ENCODE peak calls at places on chromosomes 16 and 17, in five cellular contexts. One of them, this sample, is unnamed.

GRCh38 chr16:83682126-83682857 is 125.5 kb upstream of the HSBP1 start:
- DNase-seq in GM12878: no peak
- DNase-seq in cardiac fibroblast: no peak
- DNase-seq in A549: no peak
- DNase-seq in IMR-90: no peak
- DNase-seq in this sample: no peak

GRCh38 chr17:11853321-11854151 is 143.7 kb downstream of the ZNF18 start:
- DNase-seq in GM12878: no peak
- DNase-seq in IMR-90: no peak
- DNase-seq in A549: no peak
- DNase-seq in cardiac fibroblast: no peak
- DNase-seq in this sample: no peak

GRCh38 chr16:62036101-62036806 is at the start of gene CDH8:
- DNase-seq in A549: no peak
- DNase-seq in IMR-90: no peak
- DNase-seq in cardiac fibroblast: peak
- DNase-seq in GM12878: no peak
- DNase-seq in this sample: no peak

GRCh38 chr16:16908058-16908457 is 529.1 kb downstream of the NPIPA7 start:
- DNase-seq in cardiac fibroblast: no peak
- DNase-seq in A549: no peak
- DNase-seq in GM12878: no peak
- DNase-seq in IMR-90: no peak
- DNase-seq in this sample: no peak

GRCh38 chr17:65664296-65664695 is 102.8 kb upstream of the AXIN2 start:
- DNase-seq in cardiac fibroblast: peak
- DNase-seq in A549: no peak
- DNase-seq in GM12878: no peak
- DNase-seq in IMR-90: peak
- DNase-seq in this sample: no peak

GRCh38 chr16:30740364-30741251 is 7.6 kb upstream of the PHKG2 start:
- DNase-seq in IMR-90: peak
- DNase-seq in GM12878: no peak
- DNase-seq in cardiac fibroblast: peak
- DNase-seq in A549: peak
- DNase-seq in this sample: no peak

GRCh38 chr17:59754547-59754946 is 47.1 kb downstream of the VMP1 start:
- DNase-seq in GM12878: no peak
- DNase-seq in IMR-90: peak
- DNase-seq in A549: peak
- DNase-seq in cardiac fibroblast: peak
- DNase-seq in this sample: no peak

GRCh38 chr17:19316756-19317358 is 45.7 kb downstream of the B9D1 start:
- DNase-seq in IMR-90: no peak
- DNase-seq in A549: no peak
- DNase-seq in cardiac fibroblast: no peak
- DNase-seq in GM12878: no peak
- DNase-seq in this sample: no peak

GRCh38 chr16:4618645-4619418 is 4.1 kb upstream of the UBALD1 start:
- DNase-seq in cardiac fibroblast: no peak
- DNase-seq in IMR-90: no peak
- DNase-seq in GM12878: no peak
- DNase-seq in A549: no peak
- DNase-seq in this sample: no peak

GRCh38 chr17:9587969-9588656 is 11.7 kb downstream of the CFAP52 start:
- DNase-seq in A549: peak
- DNase-seq in GM12878: no peak
- DNase-seq in cardiac fibroblast: no peak
- DNase-seq in IMR-90: no peak
- DNase-seq in this sample: no peak

GRCh38 chr16:23695756-23696155 is 17.1 kb downstream of the PLK1 start:
- DNase-seq in GM12878: no peak
- DNase-seq in IMR-90: no peak
- DNase-seq in cardiac fibroblast: no peak
- DNase-seq in A549: no peak
- DNase-seq in this sample: no peak

GRCh38 chr16:57479422-57480126 is 6.7 kb downstream of the DOK4 start:
- DNase-seq in cardiac fibroblast: peak
- DNase-seq in A549: peak
- DNase-seq in GM12878: no peak
- DNase-seq in IMR-90: peak
- DNase-seq in this sample: no peak

GRCh38 chr16:10616744-10617640 is 36.6 kb upstream of the EMP2 start:
- DNase-seq in cardiac fibroblast: peak
- DNase-seq in A549: peak
- DNase-seq in IMR-90: peak
- DNase-seq in GM12878: no peak
- DNase-seq in this sample: no peak

GRCh38 chr16:84821179-84821578 is 1.4 kb downstream of the CRISPLD2 start:
- DNase-seq in A549: no peak
- DNase-seq in cardiac fibroblast: no peak
- DNase-seq in GM12878: no peak
- DNase-seq in IMR-90: no peak
- DNase-seq in this sample: no peak

GRCh38 chr17:55814377-55814776 is 63.5 kb downstream of the PCTP start:
- DNase-seq in IMR-90: no peak
- DNase-seq in A549: peak
- DNase-seq in cardiac fibroblast: no peak
- DNase-seq in GM12878: no peak
- DNase-seq in this sample: no peak

GRCh38 chr16:72255785-72256184 is 83.8 kb upstream of the PMFBP1 start:
- DNase-seq in GM12878: no peak
- DNase-seq in A549: no peak
- DNase-seq in IMR-90: no peak
- DNase-seq in cardiac fibroblast: peak
- DNase-seq in this sample: no peak

GRCh38 chr16:49649013-49649785 is 206.7 kb downstream of the ZNF423 start:
- DNase-seq in cardiac fibroblast: peak
- DNase-seq in GM12878: no peak
- DNase-seq in IMR-90: no peak
- DNase-seq in A549: no peak
- DNase-seq in this sample: no peak

GRCh38 chr16:75789237-75789636 is 62.9 kb upstream of the CPHXL start:
- DNase-seq in IMR-90: peak
- DNase-seq in cardiac fibroblast: peak
- DNase-seq in GM12878: no peak
- DNase-seq in A549: peak
- DNase-seq in this sample: peak

GRCh38 chr16:54176376-54176901 is 110.1 kb downstream of the IRX3 start:
- DNase-seq in IMR-90: no peak
- DNase-seq in GM12878: no peak
- DNase-seq in cardiac fibroblast: no peak
- DNase-seq in A549: no peak
- DNase-seq in this sample: no peak

GRCh38 chr16:68236804-68237242 is 896 bp upstream of the ESRP2 start:
- DNase-seq in A549: no peak
- DNase-seq in IMR-90: no peak
- DNase-seq in GM12878: no peak
- DNase-seq in cardiac fibroblast: no peak
- DNase-seq in this sample: peak

GRCh38 chr17:2945299-2945698 is 118.1 kb downstream of the OR1D5 start:
- DNase-seq in GM12878: no peak
- DNase-seq in A549: no peak
- DNase-seq in cardiac fibroblast: no peak
- DNase-seq in IMR-90: no peak
- DNase-seq in this sample: no peak

GRCh38 chr16:6643083-6643686 is 689.5 kb upstream of the RBFOX1 start:
- DNase-seq in cardiac fibroblast: peak
- DNase-seq in IMR-90: peak
- DNase-seq in GM12878: peak
- DNase-seq in A549: peak
- DNase-seq in this sample: no peak

GRCh38 chr16:56424791-56425438 is 430 bp downstream of the AMFR start:
- DNase-seq in GM12878: no peak
- DNase-seq in IMR-90: no peak
- DNase-seq in cardiac fibroblast: no peak
- DNase-seq in A549: no peak
- DNase-seq in this sample: no peak

GRCh38 chr16:53207810-53208752 is 153.3 kb downstream of the CHD9 start:
- DNase-seq in GM12878: peak
- DNase-seq in cardiac fibroblast: peak
- DNase-seq in A549: peak
- DNase-seq in IMR-90: peak
- DNase-seq in this sample: peak

GRCh38 chr16:89586853-89587252 is 11.3 kb downstream of the CPNE7 start:
- DNase-seq in GM12878: no peak
- DNase-seq in IMR-90: no peak
- DNase-seq in cardiac fibroblast: peak
- DNase-seq in A549: no peak
- DNase-seq in this sample: no peak

GRCh38 chr17:82697808-82698064 is 762 bp downstream of the RAB40B start:
- DNase-seq in cardiac fibroblast: no peak
- DNase-seq in A549: no peak
- DNase-seq in GM12878: no peak
- DNase-seq in IMR-90: no peak
- DNase-seq in this sample: no peak

GRCh38 chr16:14303182-14303618 is 232.1 kb downstream of the MRTFB start:
- DNase-seq in IMR-90: peak
- DNase-seq in cardiac fibroblast: no peak
- DNase-seq in GM12878: no peak
- DNase-seq in A549: no peak
- DNase-seq in this sample: no peak

GRCh38 chr17:45294506-45294905 is 22.3 kb downstream of the MAP3K14 start:
- DNase-seq in GM12878: no peak
- DNase-seq in cardiac fibroblast: peak
- DNase-seq in A549: no peak
- DNase-seq in IMR-90: peak
- DNase-seq in this sample: no peak

GRCh38 chr17:27207073-27207511 is 86.8 kb upstream of the WSB1 start:
- DNase-seq in A549: peak
- DNase-seq in cardiac fibroblast: peak
- DNase-seq in GM12878: no peak
- DNase-seq in IMR-90: peak
- DNase-seq in this sample: no peak

GRCh38 chr16:35203636-35204035 is 1744.2 kb downstream of the TP53TG3F start:
- DNase-seq in GM12878: no peak
- DNase-seq in IMR-90: no peak
- DNase-seq in A549: no peak
- DNase-seq in cardiac fibroblast: no peak
- DNase-seq in this sample: no peak

GRCh38 chr16:21156767-21157467 is 1.6 kb upstream of the LDAF1 start:
- DNase-seq in GM12878: no peak
- DNase-seq in A549: peak
- DNase-seq in cardiac fibroblast: peak
- DNase-seq in IMR-90: peak
- DNase-seq in this sample: peak

GRCh38 chr17:59513934-59514841 is 51.2 kb upstream of the DHX40 start:
- DNase-seq in GM12878: no peak
- DNase-seq in A549: peak
- DNase-seq in IMR-90: peak
- DNase-seq in cardiac fibroblast: peak
- DNase-seq in this sample: no peak

GRCh38 chr16:69057400-69058378 is 47.8 kb upstream of the HAS3 start:
- DNase-seq in IMR-90: peak
- DNase-seq in cardiac fibroblast: peak
- DNase-seq in GM12878: peak
- DNase-seq in A549: peak
- DNase-seq in this sample: peak

GRCh38 chr17:78974635-78975591 is 4.8 kb downstream of the LGALS3BP start:
- DNase-seq in A549: peak
- DNase-seq in GM12878: no peak
- DNase-seq in cardiac fibroblast: peak
- DNase-seq in IMR-90: peak
- DNase-seq in this sample: no peak

GRCh38 chr17:77085916-77086432 is 54.8 kb upstream of the SEC14L1 start:
- DNase-seq in IMR-90: no peak
- DNase-seq in A549: no peak
- DNase-seq in cardiac fibroblast: no peak
- DNase-seq in GM12878: no peak
- DNase-seq in this sample: no peak

GRCh38 chr16:75087040-75087979 is 29.3 kb downstream of the LDHD start:
- DNase-seq in GM12878: no peak
- DNase-seq in A549: no peak
- DNase-seq in cardiac fibroblast: peak
- DNase-seq in IMR-90: peak
- DNase-seq in this sample: no peak

GRCh38 chr17:57213180-57213825 is 43.0 kb upstream of the MSI2 start:
- DNase-seq in GM12878: no peak
- DNase-seq in cardiac fibroblast: peak
- DNase-seq in IMR-90: no peak
- DNase-seq in A549: no peak
- DNase-seq in this sample: no peak

DNA sequence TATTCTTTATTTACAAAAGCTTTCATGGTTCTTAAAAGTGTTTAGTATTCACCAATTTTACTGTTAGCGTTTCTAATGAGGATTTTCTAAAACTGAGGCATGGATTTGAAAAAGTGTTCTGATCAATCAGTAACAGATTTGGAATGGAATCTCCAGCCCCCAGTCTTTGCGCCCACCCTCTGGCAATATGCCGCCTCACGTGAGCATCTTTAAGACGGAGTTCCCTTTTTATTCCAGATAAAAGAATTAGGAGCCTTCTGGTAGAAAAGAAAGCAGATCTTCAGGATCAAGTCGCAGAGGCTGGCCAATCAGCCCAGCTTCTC is 1.1 kb downstream of the TBC1D16 start:
- DNase-seq in GM12878: no peak
- DNase-seq in IMR-90: no peak
- DNase-seq in cardiac fibroblast: no peak
- DNase-seq in A549: no peak
- DNase-seq in this sample: no peak
- TF ChIP-seq CTCF in GM12878: no peak
- TF ChIP-seq CTCF in IMR-90: no peak
- TF ChIP-seq CTCF in cardiac fibroblast: no peak
- TF ChIP-seq CTCF in A549: no peak
- TF ChIP-seq CTCF in this sample: no peak

DNA sequence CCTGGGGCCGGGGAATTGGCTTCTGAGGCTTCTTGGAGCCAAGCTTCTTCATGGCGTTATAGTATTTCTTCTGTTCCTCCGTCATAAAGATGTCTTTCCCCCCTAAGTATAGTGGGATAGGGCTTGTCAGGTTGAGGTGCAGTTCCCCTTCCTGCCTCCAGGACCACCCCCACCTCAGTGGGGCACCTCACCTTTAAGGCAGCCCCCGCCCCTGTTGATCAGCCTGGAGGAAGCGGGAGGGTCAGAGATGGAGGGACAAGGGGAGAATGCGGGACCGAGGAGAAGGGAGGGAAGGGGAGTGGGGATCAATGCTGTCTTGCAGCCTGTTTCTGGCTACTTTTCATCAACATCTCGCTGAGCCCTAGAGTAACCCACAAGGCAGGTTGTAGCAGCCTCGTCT is 11.6 kb upstream of the CD79B start:
- DNase-seq in IMR-90: no peak
- DNase-seq in GM12878: no peak
- DNase-seq in cardiac fibroblast: no peak
- DNase-seq in A549: no peak
- DNase-seq in this sample: no peak
- TF ChIP-seq CTCF in IMR-90: no peak
- TF ChIP-seq CTCF in GM12878: no peak
- TF ChIP-seq CTCF in cardiac fibroblast: peak
- TF ChIP-seq CTCF in A549: no peak
- TF ChIP-seq CTCF in this sample: no peak

GRCh38 chr16:28822520-28823290 is at the start of gene ATXN2L:
- DNase-seq in cardiac fibroblast: peak
- DNase-seq in A549: peak
- DNase-seq in GM12878: peak
- DNase-seq in IMR-90: peak
- DNase-seq in this sample: peak
- TF ChIP-seq CTCF in cardiac fibroblast: peak
- TF ChIP-seq CTCF in A549: no peak
- TF ChIP-seq CTCF in GM12878: peak
- TF ChIP-seq CTCF in IMR-90: peak
- TF ChIP-seq CTCF in this sample: no peak

GRCh38 chr16:19680972-19681371 is 37.1 kb downstream of the KNOP1 start:
- DNase-seq in GM12878: no peak
- DNase-seq in IMR-90: no peak
- DNase-seq in cardiac fibroblast: no peak
- DNase-seq in A549: no peak
- DNase-seq in this sample: no peak
- TF ChIP-seq CTCF in GM12878: no peak
- TF ChIP-seq CTCF in IMR-90: no peak
- TF ChIP-seq CTCF in cardiac fibroblast: peak
- TF ChIP-seq CTCF in A549: no peak
- TF ChIP-seq CTCF in this sample: no peak